ENCODE peak calls at places on chromosome 6, in six cellular contexts. L, U, D, I, B and O are unnamed samples.

GRCh38 chr6:65943548-65943947 is 236.5 kb upstream of the EYS start:
- DNase-seq in L (no peak), U (no peak), D (no peak), I (no peak), B (no peak), O (no peak)

GRCh38 chr6:44221291-44221960 is 2.0 kb upstream of the SLC29A1 start:
- DNase-seq in L (peak; percentile 85), U (peak; percentile 94), D (peak; percentile 88), I (peak; percentile 73), B (peak; percentile 88), O (peak; percentile 84)

GRCh38 chr6:130026859-130027258 is 8.5 kb downstream of the L3MBTL3 start:
- DNase-seq in L (no peak), U (no peak), D (no peak), I (no peak), B (no peak), O (no peak)

GRCh38 chr6:169254456-169255316 is 1.0 kb upstream of the THBS2 start:
- DNase-seq in L (no peak), U (peak; percentile 23), D (no peak), I (no peak), B (no peak), O (no peak)

GRCh38 chr6:43943781-43944250 is 173.8 kb downstream of the VEGFA start:
- DNase-seq in L (no peak), U (peak; percentile 76), D (no peak), I (no peak), B (no peak), O (no peak)

GRCh38 chr6:134979142-134979541 is 29.2 kb upstream of the ALDH8A1 start:
- DNase-seq in L (no peak), U (no peak), D (no peak), I (no peak), B (peak; percentile 80), O (peak; percentile 22)

GRCh38 chr6:144161970-144162369 is 11.7 kb downstream of the STX11 start:
- DNase-seq in L (no peak), U (no peak), D (no peak), I (no peak), B (no peak), O (no peak)

GRCh38 chr6:30044630-30045029 is 16.4 kb upstream of the POLR1H start:
- DNase-seq in L (no peak), U (no peak), D (no peak), I (no peak), B (no peak), O (no peak)

GRCh38 chr6:40877362-40877761 is 161.7 kb downstream of the UNC5CL start:
- DNase-seq in L (no peak), U (no peak), D (no peak), I (no peak), B (no peak), O (no peak)

GRCh38 chr6:63941747-63942470 is 306.3 kb downstream of the PHF3 start:
- DNase-seq in L (no peak), U (no peak), D (peak; percentile 20), I (no peak), B (no peak), O (no peak)

GRCh38 chr6:11650297-11650696 is 112.7 kb downstream of the TMEM170B start:
- DNase-seq in L (no peak), U (no peak), D (no peak), I (no peak), B (no peak), O (peak; percentile 1)

GRCh38 chr6:30725713-30726505 is 5.8 kb downstream of the TUBB start:
- DNase-seq in L (peak; percentile 38), U (no peak), D (no peak), I (no peak), B (peak; percentile 49), O (no peak)

GRCh38 chr6:143536461-143536865 is 24.9 kb upstream of the FUCA2 start:
- DNase-seq in L (peak; percentile 13), U (peak; percentile 83), D (no peak), I (peak; percentile 60), B (peak; percentile 61), O (peak; percentile 59)

GRCh38 chr6:56755040-56755439 is 112.4 kb upstream of the DST start:
- DNase-seq in L (no peak), U (no peak), D (no peak), I (no peak), B (no peak), O (no peak)

GRCh38 chr6:116616757-116617093 is 446 bp downstream of the RSPH4A start:
- DNase-seq in L (no peak), U (no peak), D (peak; percentile 36), I (no peak), B (peak; percentile 8), O (peak; percentile 23)

GRCh38 chr6:119308994-119309657 is 40.4 kb downstream of the MAN1A1 start:
- DNase-seq in L (no peak), U (no peak), D (no peak), I (no peak), B (no peak), O (no peak)

GRCh38 chr6:3748208-3748701 is 3.3 kb downstream of the PXDC1 start:
- DNase-seq in L (peak; percentile 38), U (no peak), D (peak; percentile 80), I (no peak), B (peak; percentile 53), O (peak; percentile 66)

GRCh38 chr6:81909981-81910910 is 157.8 kb upstream of the TENT5A start:
- DNase-seq in L (no peak), U (no peak), D (no peak), I (no peak), B (no peak), O (no peak)

GRCh38 chr6:18118330-18118729 is 4.1 kb downstream of the NHLRC1 start:
- DNase-seq in L (no peak), U (no peak), D (no peak), I (no peak), B (no peak), O (no peak)

GRCh38 chr6:150573041-150573681 is 26.5 kb upstream of the PLEKHG1 start:
- DNase-seq in L (no peak), U (no peak), D (peak; percentile 41), I (no peak), B (no peak), O (no peak)

GRCh38 chr6:21402368-21402767 is 191.2 kb upstream of the SOX4 start:
- DNase-seq in L (no peak), U (no peak), D (peak; percentile 12), I (no peak), B (peak; percentile 63), O (peak; percentile 28)

GRCh38 chr6:106134906-106135634 is 48.9 kb downstream of the PRDM1 start:
- DNase-seq in L (no peak), U (no peak), D (peak; percentile 59), I (no peak), B (no peak), O (no peak)

GRCh38 chr6:25154034-25154596 is 125.1 kb upstream of the CARMIL1 start:
- DNase-seq in L (no peak), U (no peak), D (no peak), I (no peak), B (no peak), O (no peak)

GRCh38 chr6:13566500-13566899 is 7.9 kb upstream of the SIRT5 start:
- DNase-seq in L (no peak), U (no peak), D (no peak), I (no peak), B (no peak), O (no peak)

GRCh38 chr6:105106260-105106659 is 73.6 kb downstream of the POPDC3 start:
- DNase-seq in L (no peak), U (no peak), D (no peak), I (no peak), B (no peak), O (no peak)

GRCh38 chr6:148959511-148959910 is 212.7 kb downstream of the UST start:
- DNase-seq in L (no peak), U (no peak), D (no peak), I (no peak), B (no peak), O (no peak)

GRCh38 chr6:148954461-148954860 is 207.6 kb downstream of the UST start:
- DNase-seq in L (no peak), U (no peak), D (no peak), I (no peak), B (no peak), O (no peak)

GRCh38 chr6:148954934-148955915 is 208.4 kb downstream of the UST start:
- DNase-seq in L (no peak), U (no peak), D (peak; percentile 44), I (no peak), B (peak; percentile 9), O (no peak)

GRCh38 chr6:148962854-148963515 is 216.2 kb downstream of the UST start:
- DNase-seq in L (no peak), U (no peak), D (no peak), I (no peak), B (no peak), O (no peak)

DNA sequence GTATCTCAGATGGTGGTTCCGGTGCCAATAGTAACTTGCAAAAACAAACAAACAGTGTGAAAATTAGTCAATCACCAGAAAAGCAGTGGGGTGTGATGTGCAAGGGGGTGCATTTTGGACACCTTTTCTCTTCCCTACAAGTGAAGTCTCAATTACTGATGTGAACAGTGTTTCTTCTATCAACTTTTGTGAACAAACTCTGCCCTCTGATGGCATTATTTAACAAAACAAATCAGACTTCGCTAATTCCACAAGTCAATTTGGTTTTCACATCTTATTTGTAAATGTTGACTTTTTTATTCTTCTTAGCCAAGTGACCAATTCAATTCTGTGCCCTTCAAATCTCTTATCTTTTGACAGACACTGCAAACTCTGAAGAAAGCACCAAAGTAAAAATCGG is 212.2 kb downstream of the UST start:
- DNase-seq in L (no peak), U (no peak), D (no peak), I (no peak), B (no peak), O (no peak)
- TF ChIP-seq CTCF in L (peak; percentile 42), U (no peak), D (no peak), I (no peak), B (no peak), O (no peak)

GRCh38 chr6:137475103-137475502 is 19.1 kb downstream of the OLIG3 start:
- DNase-seq in L (no peak), U (no peak), D (no peak), I (no peak), B (no peak), O (no peak)
- TF ChIP-seq CTCF in L (peak; percentile 69), U (no peak), D (no peak), I (no peak), B (peak; percentile 4), O (no peak)

GRCh38 chr6:108260809-108261569 is at the start of gene SNX3:
- DNase-seq in L (peak; percentile 95), U (peak; percentile 99), D (peak; percentile 97), I (peak; percentile 94), B (peak; percentile 99), O (peak; percentile 95)
- TF ChIP-seq CTCF in L (peak; percentile 19), U (no peak), D (peak; percentile 14), I (no peak), B (no peak), O (peak; percentile 23)

DNA sequence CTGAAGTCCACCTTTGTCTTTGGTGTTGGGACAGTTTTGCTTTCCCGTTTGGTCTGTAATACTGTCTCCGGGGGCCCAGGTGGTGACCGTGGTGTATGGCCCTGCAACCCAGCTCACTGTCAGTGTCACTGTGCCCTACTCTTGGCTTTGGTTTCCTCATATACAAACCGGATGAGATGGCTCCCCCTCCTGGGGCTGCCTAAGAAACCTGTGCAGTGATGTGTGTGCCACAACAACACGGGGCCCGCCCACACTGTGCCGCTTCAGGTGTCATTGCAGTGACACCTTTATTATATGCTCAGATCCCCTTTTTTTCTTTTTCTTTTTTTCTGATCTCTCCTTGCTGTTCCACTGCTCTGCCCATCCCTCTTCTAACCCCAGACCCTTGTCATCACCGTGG is 73.9 kb downstream of the RAMACL start:
- DNase-seq in L (peak; percentile 40), U (no peak), D (no peak), I (no peak), B (peak; percentile 49), O (peak; percentile 56)
- TF ChIP-seq CTCF in L (peak; percentile 53), U (no peak), D (no peak), I (no peak), B (peak; percentile 21), O (no peak)